ENCODE peak calls at places on chromosome 21, in eight cellular contexts. One of them, this sample, is unnamed.

GRCh38 chr21:32246571-32246970 is 32.3 kb downstream of the MIS18A start:
- DNase-seq in K562: no peak
- DNase-seq in T-helper 17 cell: no peak
- DNase-seq in RWPE1: no peak
- DNase-seq in cardiac muscle cell: no peak
- DNase-seq in neural crest cell: no peak
- DNase-seq in nephron progenitor cell: no peak
- DNase-seq in activated CD8-positive, alpha-beta memory T cell treated with anti-CD3 and anti-CD28 coated beads for 48 hours: no peak
- DNase-seq in this sample: no peak

GRCh38 chr21:45516671-45517151 is 25.5 kb downstream of the SLC19A1 start:
- DNase-seq in nephron progenitor cell: no peak
- DNase-seq in K562: no peak
- DNase-seq in cardiac muscle cell: no peak
- DNase-seq in neural crest cell: no peak
- DNase-seq in activated CD8-positive, alpha-beta memory T cell treated with anti-CD3 and anti-CD28 coated beads for 48 hours: no peak
- DNase-seq in T-helper 17 cell: no peak
- DNase-seq in RWPE1: no peak
- DNase-seq in this sample: no peak

GRCh38 chr21:36738489-36739126 is 39.7 kb downstream of the SIM2 start:
- DNase-seq in T-helper 17 cell: no peak
- DNase-seq in neural crest cell: no peak
- DNase-seq in nephron progenitor cell: no peak
- DNase-seq in activated CD8-positive, alpha-beta memory T cell treated with anti-CD3 and anti-CD28 coated beads for 48 hours: no peak
- DNase-seq in K562: no peak
- DNase-seq in cardiac muscle cell: no peak
- DNase-seq in RWPE1: no peak
- DNase-seq in this sample: no peak

GRCh38 chr21:40278345-40278744 is 411.1 kb downstream of the PCP4 start:
- DNase-seq in K562: no peak
- DNase-seq in RWPE1: no peak
- DNase-seq in activated CD8-positive, alpha-beta memory T cell treated with anti-CD3 and anti-CD28 coated beads for 48 hours: no peak
- DNase-seq in neural crest cell: no peak
- DNase-seq in nephron progenitor cell: no peak
- DNase-seq in T-helper 17 cell: no peak
- DNase-seq in cardiac muscle cell: no peak
- DNase-seq in this sample: no peak

GRCh38 chr21:45979651-45980050 is 1.9 kb upstream of the COL6A1 start:
- DNase-seq in activated CD8-positive, alpha-beta memory T cell treated with anti-CD3 and anti-CD28 coated beads for 48 hours: no peak
- DNase-seq in T-helper 17 cell: no peak
- DNase-seq in K562: no peak
- DNase-seq in cardiac muscle cell: no peak
- DNase-seq in neural crest cell: no peak
- DNase-seq in RWPE1: no peak
- DNase-seq in nephron progenitor cell: peak
- DNase-seq in this sample: no peak

GRCh38 chr21:44364151-44365053 is 11.0 kb downstream of the TRPM2 start:
- DNase-seq in neural crest cell: no peak
- DNase-seq in K562: no peak
- DNase-seq in cardiac muscle cell: no peak
- DNase-seq in activated CD8-positive, alpha-beta memory T cell treated with anti-CD3 and anti-CD28 coated beads for 48 hours: no peak
- DNase-seq in RWPE1: no peak
- DNase-seq in T-helper 17 cell: no peak
- DNase-seq in nephron progenitor cell: no peak
- DNase-seq in this sample: no peak

GRCh38 chr21:33266050-33266783 is at the start of gene IL10RB:
- DNase-seq in nephron progenitor cell: peak
- DNase-seq in T-helper 17 cell: peak
- DNase-seq in activated CD8-positive, alpha-beta memory T cell treated with anti-CD3 and anti-CD28 coated beads for 48 hours: peak
- DNase-seq in neural crest cell: peak
- DNase-seq in K562: peak
- DNase-seq in cardiac muscle cell: peak
- DNase-seq in RWPE1: peak
- DNase-seq in this sample: peak

GRCh38 chr21:35940074-35940927 is 120.0 kb downstream of the SETD4 start:
- DNase-seq in nephron progenitor cell: peak
- DNase-seq in T-helper 17 cell: no peak
- DNase-seq in cardiac muscle cell: peak
- DNase-seq in K562: peak
- DNase-seq in neural crest cell: peak
- DNase-seq in activated CD8-positive, alpha-beta memory T cell treated with anti-CD3 and anti-CD28 coated beads for 48 hours: no peak
- DNase-seq in RWPE1: peak
- DNase-seq in this sample: no peak

GRCh38 chr21:10466200-10466599 is 55.2 kb upstream of the TPTE start:
- DNase-seq in cardiac muscle cell: no peak
- DNase-seq in T-helper 17 cell: no peak
- DNase-seq in activated CD8-positive, alpha-beta memory T cell treated with anti-CD3 and anti-CD28 coated beads for 48 hours: no peak
- DNase-seq in nephron progenitor cell: no peak
- DNase-seq in neural crest cell: no peak
- DNase-seq in K562: peak
- DNase-seq in RWPE1: no peak
- DNase-seq in this sample: no peak

GRCh38 chr21:42366292-42367010 is at the start of gene TFF1:
- DNase-seq in neural crest cell: no peak
- DNase-seq in RWPE1: no peak
- DNase-seq in K562: no peak
- DNase-seq in T-helper 17 cell: no peak
- DNase-seq in nephron progenitor cell: no peak
- DNase-seq in cardiac muscle cell: no peak
- DNase-seq in activated CD8-positive, alpha-beta memory T cell treated with anti-CD3 and anti-CD28 coated beads for 48 hours: no peak
- DNase-seq in this sample: no peak

GRCh38 chr21:33362044-33362555 is 37.3 kb downstream of the IFNAR1 start:
- DNase-seq in neural crest cell: no peak
- DNase-seq in T-helper 17 cell: peak
- DNase-seq in RWPE1: no peak
- DNase-seq in activated CD8-positive, alpha-beta memory T cell treated with anti-CD3 and anti-CD28 coated beads for 48 hours: no peak
- DNase-seq in nephron progenitor cell: peak
- DNase-seq in K562: no peak
- DNase-seq in cardiac muscle cell: no peak
- DNase-seq in this sample: peak

GRCh38 chr21:44935533-44935927 is 4.3 kb upstream of the SLX9 start:
- DNase-seq in neural crest cell: no peak
- DNase-seq in nephron progenitor cell: no peak
- DNase-seq in activated CD8-positive, alpha-beta memory T cell treated with anti-CD3 and anti-CD28 coated beads for 48 hours: no peak
- DNase-seq in T-helper 17 cell: no peak
- DNase-seq in RWPE1: no peak
- DNase-seq in K562: no peak
- DNase-seq in cardiac muscle cell: no peak
- DNase-seq in this sample: no peak

GRCh38 chr21:45560106-45561021 is 18.1 kb upstream of the SLC19A1 start:
- DNase-seq in T-helper 17 cell: no peak
- DNase-seq in cardiac muscle cell: no peak
- DNase-seq in K562: no peak
- DNase-seq in activated CD8-positive, alpha-beta memory T cell treated with anti-CD3 and anti-CD28 coated beads for 48 hours: no peak
- DNase-seq in nephron progenitor cell: no peak
- DNase-seq in RWPE1: no peak
- DNase-seq in neural crest cell: no peak
- DNase-seq in this sample: peak

GRCh38 chr21:43626390-43626789 is 32.9 kb downstream of the HSF2BP start:
- DNase-seq in K562: no peak
- DNase-seq in T-helper 17 cell: no peak
- DNase-seq in cardiac muscle cell: peak
- DNase-seq in RWPE1: no peak
- DNase-seq in neural crest cell: no peak
- DNase-seq in nephron progenitor cell: no peak
- DNase-seq in activated CD8-positive, alpha-beta memory T cell treated with anti-CD3 and anti-CD28 coated beads for 48 hours: no peak
- DNase-seq in this sample: no peak

GRCh38 chr21:46191257-46191685 is 7.0 kb upstream of the SPATC1L start:
- DNase-seq in K562: peak
- DNase-seq in cardiac muscle cell: peak
- DNase-seq in nephron progenitor cell: no peak
- DNase-seq in activated CD8-positive, alpha-beta memory T cell treated with anti-CD3 and anti-CD28 coated beads for 48 hours: no peak
- DNase-seq in neural crest cell: no peak
- DNase-seq in T-helper 17 cell: no peak
- DNase-seq in RWPE1: peak
- DNase-seq in this sample: no peak

GRCh38 chr21:43740497-43741156 is 21.7 kb downstream of the PDXK start:
- DNase-seq in activated CD8-positive, alpha-beta memory T cell treated with anti-CD3 and anti-CD28 coated beads for 48 hours: no peak
- DNase-seq in T-helper 17 cell: no peak
- DNase-seq in RWPE1: peak
- DNase-seq in K562: no peak
- DNase-seq in cardiac muscle cell: peak
- DNase-seq in nephron progenitor cell: peak
- DNase-seq in neural crest cell: peak
- DNase-seq in this sample: peak

GRCh38 chr21:31555741-31556191 is 103.7 kb upstream of the SOD1 start:
- DNase-seq in RWPE1: no peak
- DNase-seq in activated CD8-positive, alpha-beta memory T cell treated with anti-CD3 and anti-CD28 coated beads for 48 hours: no peak
- DNase-seq in K562: no peak
- DNase-seq in nephron progenitor cell: no peak
- DNase-seq in neural crest cell: no peak
- DNase-seq in T-helper 17 cell: no peak
- DNase-seq in cardiac muscle cell: no peak
- DNase-seq in this sample: peak

GRCh38 chr21:31665397-31665796 is 5.9 kb downstream of the SOD1 start:
- DNase-seq in neural crest cell: no peak
- DNase-seq in RWPE1: no peak
- DNase-seq in K562: no peak
- DNase-seq in activated CD8-positive, alpha-beta memory T cell treated with anti-CD3 and anti-CD28 coated beads for 48 hours: no peak
- DNase-seq in nephron progenitor cell: peak
- DNase-seq in cardiac muscle cell: peak
- DNase-seq in T-helper 17 cell: no peak
- DNase-seq in this sample: no peak

GRCh38 chr21:34336756-34337391 is 26.9 kb upstream of the KCNE2 start:
- DNase-seq in K562: no peak
- DNase-seq in RWPE1: no peak
- DNase-seq in nephron progenitor cell: no peak
- DNase-seq in cardiac muscle cell: peak
- DNase-seq in activated CD8-positive, alpha-beta memory T cell treated with anti-CD3 and anti-CD28 coated beads for 48 hours: no peak
- DNase-seq in neural crest cell: no peak
- DNase-seq in T-helper 17 cell: no peak
- DNase-seq in this sample: peak

GRCh38 chr21:45471229-45472052 is 66.5 kb downstream of the COL18A1 start:
- DNase-seq in activated CD8-positive, alpha-beta memory T cell treated with anti-CD3 and anti-CD28 coated beads for 48 hours: no peak
- DNase-seq in RWPE1: peak
- DNase-seq in K562: no peak
- DNase-seq in nephron progenitor cell: no peak
- DNase-seq in neural crest cell: no peak
- DNase-seq in T-helper 17 cell: no peak
- DNase-seq in cardiac muscle cell: peak
- DNase-seq in this sample: no peak

GRCh38 chr21:31537872-31538576 is 121.5 kb upstream of the SOD1 start:
- DNase-seq in T-helper 17 cell: no peak
- DNase-seq in RWPE1: no peak
- DNase-seq in nephron progenitor cell: no peak
- DNase-seq in K562: peak
- DNase-seq in neural crest cell: peak
- DNase-seq in activated CD8-positive, alpha-beta memory T cell treated with anti-CD3 and anti-CD28 coated beads for 48 hours: no peak
- DNase-seq in cardiac muscle cell: no peak
- DNase-seq in this sample: peak

GRCh38 chr21:45352621-45353125 is 52.3 kb upstream of the COL18A1 start:
- DNase-seq in activated CD8-positive, alpha-beta memory T cell treated with anti-CD3 and anti-CD28 coated beads for 48 hours: no peak
- DNase-seq in T-helper 17 cell: no peak
- DNase-seq in cardiac muscle cell: no peak
- DNase-seq in K562: no peak
- DNase-seq in nephron progenitor cell: no peak
- DNase-seq in neural crest cell: no peak
- DNase-seq in RWPE1: no peak
- DNase-seq in this sample: no peak

This sample was measured in H1.